ENCODE peak calls at places on chromosomes 5 and 9, in seven cellular contexts. One of them, this sample, is unnamed.

GRCh38 chr5:38755171-38755570 is 90.6 kb upstream of the OSMR start:
- DNase-seq in lower lobe of right lung: no peak
- DNase-seq in mucosa of descending colon: no peak
- DNase-seq in left ventricle myocardium inferior: no peak
- DNase-seq in Peyer's patch: no peak
- DNase-seq in GM12878: no peak
- DNase-seq in right atrium auricular region: no peak
- DNase-seq in this sample: no peak

GRCh38 chr5:40446910-40447309 is 232.8 kb upstream of the PTGER4 start:
- DNase-seq in lower lobe of right lung: no peak
- DNase-seq in mucosa of descending colon: no peak
- DNase-seq in left ventricle myocardium inferior: no peak
- DNase-seq in Peyer's patch: peak; percentile 66
- DNase-seq in GM12878: no peak
- DNase-seq in right atrium auricular region: no peak
- DNase-seq in this sample: no peak

GRCh38 chr5:107248065-107248695 is 422.6 kb downstream of the EFNA5 start:
- DNase-seq in lower lobe of right lung: peak; percentile 49
- DNase-seq in mucosa of descending colon: peak; percentile 35
- DNase-seq in left ventricle myocardium inferior: peak; percentile 21
- DNase-seq in Peyer's patch: peak; percentile 63
- DNase-seq in GM12878: peak; percentile 13
- DNase-seq in right atrium auricular region: no peak
- DNase-seq in this sample: no peak

GRCh38 chr5:168179185-168179584 is 112.3 kb upstream of the WWC1 start:
- DNase-seq in lower lobe of right lung: peak; percentile 57
- DNase-seq in mucosa of descending colon: no peak
- DNase-seq in left ventricle myocardium inferior: no peak
- DNase-seq in Peyer's patch: no peak
- DNase-seq in GM12878: no peak
- DNase-seq in right atrium auricular region: no peak
- DNase-seq in this sample: no peak

GRCh38 chr9:125446581-125447094 is 185.0 kb downstream of the GAPVD1 start:
- DNase-seq in lower lobe of right lung: no peak
- DNase-seq in mucosa of descending colon: no peak
- DNase-seq in left ventricle myocardium inferior: no peak
- DNase-seq in Peyer's patch: peak; percentile 79
- DNase-seq in GM12878: peak; percentile 92
- DNase-seq in right atrium auricular region: no peak
- DNase-seq in this sample: peak; percentile 69

GRCh38 chr9:81321551-81321950 is 367.8 kb downstream of the TLE1 start:
- DNase-seq in lower lobe of right lung: no peak
- DNase-seq in mucosa of descending colon: no peak
- DNase-seq in left ventricle myocardium inferior: no peak
- DNase-seq in Peyer's patch: no peak
- DNase-seq in GM12878: no peak
- DNase-seq in right atrium auricular region: no peak
- DNase-seq in this sample: no peak

GRCh38 chr5:16970826-16971225 is 34.7 kb upstream of the MYO10 start:
- DNase-seq in lower lobe of right lung: no peak
- DNase-seq in mucosa of descending colon: no peak
- DNase-seq in left ventricle myocardium inferior: no peak
- DNase-seq in Peyer's patch: no peak
- DNase-seq in GM12878: no peak
- DNase-seq in right atrium auricular region: no peak
- DNase-seq in this sample: no peak

GRCh38 chr5:76169536-76169935 is 86.4 kb downstream of the SV2C start:
- DNase-seq in lower lobe of right lung: no peak
- DNase-seq in mucosa of descending colon: no peak
- DNase-seq in left ventricle myocardium inferior: no peak
- DNase-seq in Peyer's patch: no peak
- DNase-seq in GM12878: no peak
- DNase-seq in right atrium auricular region: no peak
- DNase-seq in this sample: no peak

GRCh38 chr5:58854396-58854795 is 271.5 kb downstream of the RAB3C start:
- DNase-seq in lower lobe of right lung: no peak
- DNase-seq in mucosa of descending colon: no peak
- DNase-seq in left ventricle myocardium inferior: no peak
- DNase-seq in Peyer's patch: no peak
- DNase-seq in GM12878: no peak
- DNase-seq in right atrium auricular region: no peak
- DNase-seq in this sample: no peak

GRCh38 chr9:69207503-69207902 is 33.4 kb downstream of the TJP2 start:
- DNase-seq in lower lobe of right lung: no peak
- DNase-seq in mucosa of descending colon: no peak
- DNase-seq in left ventricle myocardium inferior: peak; percentile 45
- DNase-seq in Peyer's patch: no peak
- DNase-seq in GM12878: no peak
- DNase-seq in right atrium auricular region: no peak
- DNase-seq in this sample: no peak
- TF ChIP-seq CTCF in lower lobe of right lung: no peak
- TF ChIP-seq CTCF in mucosa of descending colon: no peak
- TF ChIP-seq CTCF in left ventricle myocardium inferior: peak; percentile 29
- TF ChIP-seq CTCF in Peyer's patch: no peak
- TF ChIP-seq CTCF in GM12878: no peak
- TF ChIP-seq CTCF in right atrium auricular region: no peak
- TF ChIP-seq CTCF in this sample: peak; percentile 24

GRCh38 chr9:116157436-116158138 is 4.0 kb downstream of the PAPPA start:
- DNase-seq in lower lobe of right lung: no peak
- DNase-seq in mucosa of descending colon: no peak
- DNase-seq in left ventricle myocardium inferior: no peak
- DNase-seq in Peyer's patch: no peak
- DNase-seq in GM12878: no peak
- DNase-seq in right atrium auricular region: no peak
- DNase-seq in this sample: no peak
- H3K4me3 ChIP-seq in lower lobe of right lung: peak overlapping the region; percentile 31
- H3K4me3 ChIP-seq in mucosa of descending colon: no peak overlapping the region
- H3K4me3 ChIP-seq in left ventricle myocardium inferior: peak overlapping the region; percentile 72
- H3K4me3 ChIP-seq in Peyer's patch: no peak overlapping the region
- H3K4me3 ChIP-seq in GM12878: no peak overlapping the region
- H3K4me3 ChIP-seq in right atrium auricular region: no peak overlapping the region
- H3K4me3 ChIP-seq in this sample: no peak overlapping the region

GRCh38 chr5:148732692-148733091 is 78.4 kb upstream of the HTR4 start:
- DNase-seq in lower lobe of right lung: no peak
- DNase-seq in mucosa of descending colon: no peak
- DNase-seq in left ventricle myocardium inferior: no peak
- DNase-seq in Peyer's patch: no peak
- DNase-seq in GM12878: no peak
- DNase-seq in right atrium auricular region: no peak
- DNase-seq in this sample: no peak
- H3K36me3 ChIP-seq in lower lobe of right lung: no peaks in the 10 kb centered on the region
- H3K36me3 ChIP-seq in mucosa of descending colon: no peaks in the 10 kb centered on the region
- H3K36me3 ChIP-seq in left ventricle myocardium inferior: no peaks in the 10 kb centered on the region
- H3K36me3 ChIP-seq in Peyer's patch: no peaks in the 10 kb centered on the region
- H3K36me3 ChIP-seq in GM12878: no peaks in the 10 kb centered on the region
- H3K36me3 ChIP-seq in right atrium auricular region: no peaks in the 10 kb centered on the region
- H3K36me3 ChIP-seq in this sample: no peaks in the 10 kb centered on the region

DNA sequence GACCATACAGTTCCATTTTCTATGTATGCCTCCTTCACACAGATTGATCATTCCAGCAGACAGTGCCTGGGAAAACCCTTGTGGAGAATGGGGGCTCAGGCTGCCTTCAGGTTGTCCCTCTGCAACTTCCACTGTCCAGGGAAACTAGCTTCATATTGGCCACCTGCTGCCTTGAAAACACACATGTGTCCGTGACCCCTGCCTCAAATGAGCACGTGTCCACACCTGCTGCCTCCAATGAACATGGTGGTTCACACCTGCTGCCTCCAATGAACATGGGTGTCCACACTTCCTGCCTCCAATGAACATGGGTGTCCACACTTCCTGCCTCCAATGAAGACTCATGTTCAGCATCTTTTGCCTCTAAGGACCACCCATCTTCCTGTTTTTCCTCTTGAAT is 185.4 kb upstream of the ADCY2 start:
- DNase-seq in lower lobe of right lung: no peak
- DNase-seq in mucosa of descending colon: no peak
- DNase-seq in left ventricle myocardium inferior: no peak
- DNase-seq in Peyer's patch: no peak
- DNase-seq in GM12878: no peak
- DNase-seq in right atrium auricular region: no peak
- DNase-seq in this sample: no peak
- TF ChIP-seq CTCF in lower lobe of right lung: no peak
- TF ChIP-seq CTCF in mucosa of descending colon: no peak
- TF ChIP-seq CTCF in left ventricle myocardium inferior: no peak
- TF ChIP-seq CTCF in Peyer's patch: no peak
- TF ChIP-seq CTCF in GM12878: no peak
- TF ChIP-seq CTCF in right atrium auricular region: no peak
- TF ChIP-seq CTCF in this sample: no peak

This sample was measured in GM06990.